ENCODE peak calls at places on chromosomes 16 and 17, in four cellular contexts. One of them, this sample, is unnamed.

GRCh38 chr16:23216658-23217246 is 34.2 kb downstream of the SCNN1G start:
- DNase-seq in stomach: no peak
- DNase-seq in K562: no peak
- DNase-seq in nephron progenitor cell: no peak
- DNase-seq in this sample: no peak

GRCh38 chr17:48478224-48479013 is 48.4 kb upstream of the SKAP1 start:
- DNase-seq in stomach: no peak
- DNase-seq in K562: peak; percentile 82
- DNase-seq in nephron progenitor cell: no peak
- DNase-seq in this sample: no peak

GRCh38 chr17:45719335-45720071 is 64.6 kb upstream of the CRHR1 start:
- DNase-seq in stomach: no peak
- DNase-seq in K562: peak; percentile 25
- DNase-seq in nephron progenitor cell: no peak
- DNase-seq in this sample: no peak

GRCh38 chr17:43917348-43918025 is 10.2 kb upstream of the MPP2 start:
- DNase-seq in stomach: peak; percentile 30
- DNase-seq in K562: peak; percentile 53
- DNase-seq in nephron progenitor cell: peak; percentile 47
- DNase-seq in this sample: no peak

GRCh38 chr17:34716291-34716690 is 136.9 kb downstream of the TMEM132E start:
- DNase-seq in stomach: no peak
- DNase-seq in K562: no peak
- DNase-seq in nephron progenitor cell: no peak
- DNase-seq in this sample: no peak

GRCh38 chr17:35448214-35448898 is at the start of gene SLFN13:
- DNase-seq in stomach: peak; percentile 87
- DNase-seq in K562: peak; percentile 61
- DNase-seq in nephron progenitor cell: peak; percentile 65
- DNase-seq in this sample: peak; percentile 49

GRCh38 chr16:52469775-52470174 is 77.2 kb downstream of the TOX3 start:
- DNase-seq in stomach: no peak
- DNase-seq in K562: no peak
- DNase-seq in nephron progenitor cell: no peak
- DNase-seq in this sample: no peak

GRCh38 chr17:46851029-46851741 is at the start of gene WNT9B:
- DNase-seq in stomach: peak; percentile 57
- DNase-seq in K562: peak; percentile 79
- DNase-seq in nephron progenitor cell: peak; percentile 70
- DNase-seq in this sample: peak; percentile 53

GRCh38 chr17:78890111-78890897 is 12.7 kb downstream of the CEP295NL start:
- DNase-seq in stomach: peak; percentile 62
- DNase-seq in K562: no peak
- DNase-seq in nephron progenitor cell: no peak
- DNase-seq in this sample: no peak

GRCh38 chr17:50672831-50673551 is 34.7 kb downstream of the ANKRD40 start:
- DNase-seq in stomach: no peak
- DNase-seq in K562: no peak
- DNase-seq in nephron progenitor cell: no peak
- DNase-seq in this sample: no peak

GRCh38 chr17:72119280-72119962 is 1.4 kb upstream of the SOX9 start:
- DNase-seq in stomach: no peak
- DNase-seq in K562: no peak
- DNase-seq in nephron progenitor cell: no peak
- DNase-seq in this sample: no peak

GRCh38 chr16:67399749-67400704 is 6.7 kb upstream of the TPPP3 start:
- DNase-seq in stomach: no peak
- DNase-seq in K562: no peak
- DNase-seq in nephron progenitor cell: no peak
- DNase-seq in this sample: no peak
- TF ChIP-seq CTCF in stomach: no peak
- TF ChIP-seq CTCF in K562: no peak
- TF ChIP-seq CTCF in nephron progenitor cell: no peak
- TF ChIP-seq CTCF in this sample: no peak

DNA sequence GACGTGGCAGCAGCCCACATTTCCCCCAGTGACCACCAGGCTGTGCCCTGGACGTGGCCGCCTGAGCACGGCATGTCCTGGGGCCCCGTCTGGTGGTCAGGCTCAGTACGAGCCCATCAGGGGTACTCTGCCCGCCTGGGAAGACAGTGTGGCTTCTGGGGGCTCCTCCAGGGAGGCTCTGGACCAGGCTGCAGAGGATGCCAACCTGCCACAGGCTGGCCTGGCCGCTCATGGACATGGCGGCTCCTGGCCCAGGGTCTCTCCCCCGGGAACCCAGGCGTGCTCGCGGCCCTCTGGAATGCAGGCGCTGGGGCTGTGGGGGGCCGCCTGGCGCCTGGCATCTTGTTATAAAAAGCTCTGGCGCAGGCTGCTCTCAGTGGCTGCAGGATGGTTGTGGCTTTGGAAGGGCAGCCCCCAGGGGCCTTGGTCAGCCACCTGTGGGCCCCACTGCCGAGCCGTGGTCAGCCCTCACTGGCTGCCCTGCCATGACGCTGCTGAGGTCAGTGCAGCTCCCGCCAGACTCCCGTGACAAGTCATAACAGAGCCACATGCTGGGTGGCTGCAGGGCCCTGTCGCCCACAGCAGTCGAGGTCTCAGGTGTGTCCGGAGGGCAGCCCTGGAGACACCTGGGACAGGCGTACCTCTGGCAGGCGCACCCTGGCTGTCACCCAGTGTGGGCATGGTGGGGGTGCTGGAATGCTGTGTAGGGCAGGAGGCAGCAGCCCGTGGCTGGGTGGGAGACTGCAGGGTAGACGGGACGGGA is 15.0 kb downstream of the CENPX start:
- DNase-seq in stomach: no peak
- DNase-seq in K562: no peak
- DNase-seq in nephron progenitor cell: peak; percentile 8
- DNase-seq in this sample: no peak
- TF ChIP-seq CTCF in stomach: no peak
- TF ChIP-seq CTCF in K562: no peak
- TF ChIP-seq CTCF in nephron progenitor cell: no peak
- TF ChIP-seq CTCF in this sample: no peak

GRCh38 chr17:28228109-28228840 is 90.7 kb upstream of the TMEM97 start:
- DNase-seq in stomach: no peak
- DNase-seq in K562: no peak
- DNase-seq in nephron progenitor cell: no peak
- DNase-seq in this sample: no peak
- TF ChIP-seq CTCF in stomach: no peak
- TF ChIP-seq CTCF in K562: peak; percentile 1
- TF ChIP-seq CTCF in nephron progenitor cell: no peak
- TF ChIP-seq CTCF in this sample: peak; percentile 30

DNA sequence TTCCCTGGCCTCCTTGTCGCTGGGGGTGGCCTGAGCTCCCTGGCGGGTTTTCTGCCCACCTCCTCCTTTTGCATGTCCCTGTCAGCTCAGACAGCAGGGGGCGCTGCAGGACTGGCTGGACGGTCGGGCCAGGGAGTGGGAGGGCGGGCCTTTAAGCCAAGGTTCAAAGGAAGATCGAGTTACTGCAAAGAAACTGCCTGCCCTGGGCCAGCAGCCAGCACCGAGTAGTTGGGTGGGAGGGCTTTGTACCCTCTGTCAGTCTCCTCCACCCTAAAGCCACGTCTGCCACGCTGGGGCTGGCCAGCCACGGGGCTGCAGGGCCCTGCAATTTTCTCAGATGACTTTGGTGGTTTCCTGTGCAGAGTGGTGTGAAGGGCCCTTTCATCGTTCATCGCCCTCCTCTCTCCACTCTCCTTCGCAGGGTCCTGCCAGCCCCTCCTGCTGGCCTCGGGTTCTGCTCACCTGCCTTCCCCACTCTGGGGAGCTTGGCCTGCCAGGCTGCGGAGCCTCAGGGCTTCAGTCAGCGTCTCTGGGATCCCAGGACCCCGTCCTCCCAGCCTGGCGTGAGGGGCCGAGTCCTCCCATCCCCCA is 12.3 kb downstream of the GPR142 start:
- DNase-seq in stomach: peak; percentile 97
- DNase-seq in K562: peak; percentile 89
- DNase-seq in nephron progenitor cell: peak; percentile 100
- DNase-seq in this sample: peak; percentile 98
- TF ChIP-seq CTCF in stomach: peak; percentile 89
- TF ChIP-seq CTCF in K562: peak; percentile 95
- TF ChIP-seq CTCF in nephron progenitor cell: peak; percentile 95
- TF ChIP-seq CTCF in this sample: peak; percentile 98

This sample was measured in progenitor cell of endocrine pancreas.